ENCODE peak calls at places on chromosome 11, in ten cellular contexts. O, I, H, U, K, R, C, Y, D and N are unnamed samples. For H3K4me1, the result is how much of the 10 kb centered on the place peaks cover.

GRCh38 chr11:116928102-116928777 is 90.8 kb upstream of the APOA1 start:
- DNase-seq in O (no peak), I (peak), H (no peak), U (no peak), K (no peak), R (no peak), C (no peak), Y (no peak), D (peak), N (no peak)

GRCh38 chr11:128535468-128536457 is 51.6 kb downstream of the ETS1 start:
- DNase-seq in O (no peak), I (no peak), H (no peak), U (no peak), K (no peak), R (no peak), C (no peak), Y (no peak), D (no peak), N (no peak)

GRCh38 chr11:47335733-47336132 is 16.8 kb downstream of the MYBPC3 start:
- DNase-seq in O (no peak), I (no peak), H (no peak), U (no peak), K (no peak), R (no peak), C (no peak), Y (peak), D (no peak), N (no peak)

GRCh38 chr11:130087294-130087926 is 17.7 kb downstream of the APLP2 start:
- DNase-seq in O (no peak), I (no peak), H (no peak), U (no peak), K (no peak), R (no peak), C (no peak), Y (no peak), D (no peak), N (no peak)

GRCh38 chr11:64323373-64323772 is 5.5 kb downstream of the PRDX5 start:
- DNase-seq in O (no peak), I (no peak), H (no peak), U (peak), K (no peak), R (no peak), C (no peak), Y (no peak), D (no peak), N (no peak)

GRCh38 chr11:122743949-122744876 is 88.7 kb downstream of the UBASH3B start:
- DNase-seq in O (no peak), I (peak), H (no peak), U (peak), K (no peak), R (no peak), C (no peak), Y (no peak), D (peak), N (peak)

GRCh38 chr11:120182790-120183491 is 27.9 kb upstream of the OAF start:
- DNase-seq in O (no peak), I (no peak), H (peak), U (peak), K (no peak), R (peak), C (no peak), Y (peak), D (no peak), N (no peak)

GRCh38 chr11:65060913-65061408 is 2.6 kb upstream of the NAALADL1 start:
- DNase-seq in O (no peak), I (no peak), H (peak), U (peak), K (peak), R (no peak), C (no peak), Y (no peak), D (no peak), N (no peak)

GRCh38 chr11:118415739-118416068 is 14.3 kb downstream of the ATP5MG start:
- DNase-seq in O (no peak), I (peak), H (peak), U (no peak), K (peak), R (peak), C (peak), Y (no peak), D (no peak), N (peak)

GRCh38 chr11:2932850-2933251 is 3.6 kb upstream of the PHLDA2 start:
- DNase-seq in O (no peak), I (peak), H (no peak), U (peak), K (peak), R (no peak), C (no peak), Y (peak), D (no peak), N (no peak)

GRCh38 chr11:36062796-36063380 is 119.0 kb downstream of the LDLRAD3 start:
- DNase-seq in O (no peak), I (no peak), H (no peak), U (no peak), K (no peak), R (no peak), C (no peak), Y (no peak), D (no peak), N (no peak)

GRCh38 chr11:6900327-6900999 is 8.2 kb upstream of the OR2D2 start:
- DNase-seq in O (no peak), I (no peak), H (peak), U (no peak), K (no peak), R (no peak), C (no peak), Y (no peak), D (no peak), N (no peak)

GRCh38 chr11:74672956-74673895 is 58.0 kb downstream of the CHRDL2 start:
- DNase-seq in O (no peak), I (no peak), H (no peak), U (peak), K (peak), R (peak), C (peak), Y (peak), D (no peak), N (no peak)

GRCh38 chr11:73156686-73157085 is 14.6 kb upstream of the FCHSD2 start:
- DNase-seq in O (no peak), I (no peak), H (no peak), U (no peak), K (no peak), R (no peak), C (no peak), Y (no peak), D (no peak), N (no peak)

GRCh38 chr11:73157141-73158010 is 15.3 kb upstream of the FCHSD2 start:
- DNase-seq in O (no peak), I (no peak), H (no peak), U (peak), K (peak), R (peak), C (no peak), Y (peak), D (no peak), N (no peak)

GRCh38 chr11:73159981-73160777 is 18.1 kb upstream of the FCHSD2 start:
- DNase-seq in O (no peak), I (no peak), H (no peak), U (no peak), K (no peak), R (no peak), C (no peak), Y (no peak), D (no peak), N (no peak)

GRCh38 chr11:73158356-73159051 is 16.4 kb upstream of the FCHSD2 start:
- DNase-seq in O (no peak), I (no peak), H (no peak), U (no peak), K (peak), R (no peak), C (no peak), Y (no peak), D (no peak), N (no peak)

GRCh38 chr11:73159297-73159696 is 17.2 kb upstream of the FCHSD2 start:
- DNase-seq in O (no peak), I (no peak), H (no peak), U (no peak), K (no peak), R (no peak), C (no peak), Y (no peak), D (no peak), N (no peak)
- H3K4me1 ChIP-seq in O (under half), I (under half), H (under half), U (under half), K (under half), R (under half), C (under half), Y (under half), D (under half), N (under half)

DNA sequence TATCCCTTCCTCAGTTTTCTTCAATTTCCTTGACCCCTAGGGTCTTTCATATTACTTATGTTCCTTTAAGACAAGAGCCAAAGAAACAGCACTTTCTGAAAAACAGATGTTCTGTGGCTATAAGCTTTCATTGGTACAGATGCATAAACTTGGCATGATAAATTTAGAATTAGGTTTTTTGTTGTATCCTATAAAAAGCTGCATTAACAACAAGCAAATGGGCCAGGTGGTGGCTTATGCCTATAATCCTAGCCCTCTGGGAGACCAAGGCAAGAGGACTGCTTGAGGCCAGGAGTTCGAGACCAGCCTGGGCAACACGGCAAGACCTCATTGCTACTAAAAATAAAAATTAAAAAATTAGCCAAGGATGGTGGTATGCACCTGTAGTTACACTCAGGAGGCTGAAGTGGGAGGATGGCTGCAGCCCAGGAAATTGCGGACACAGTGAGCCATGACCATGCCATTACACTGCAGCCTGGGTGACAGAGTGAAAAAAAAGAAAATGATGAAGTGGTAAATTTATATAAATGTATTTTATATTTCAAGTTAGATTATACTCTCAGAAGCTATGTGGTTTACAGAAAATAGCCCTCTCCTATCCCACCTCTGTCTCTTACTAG is 18.3 kb downstream of the KMT5B start:
- DNase-seq in O (no peak), I (no peak), H (no peak), U (no peak), K (no peak), R (no peak), C (no peak), Y (no peak), D (no peak), N (no peak)
- H3K4me1 ChIP-seq in O (under half), I (under half), H (under half), U (under half), K (under half), R (half or more), C (under half), Y (under half), D (under half), N (under half)

DNA sequence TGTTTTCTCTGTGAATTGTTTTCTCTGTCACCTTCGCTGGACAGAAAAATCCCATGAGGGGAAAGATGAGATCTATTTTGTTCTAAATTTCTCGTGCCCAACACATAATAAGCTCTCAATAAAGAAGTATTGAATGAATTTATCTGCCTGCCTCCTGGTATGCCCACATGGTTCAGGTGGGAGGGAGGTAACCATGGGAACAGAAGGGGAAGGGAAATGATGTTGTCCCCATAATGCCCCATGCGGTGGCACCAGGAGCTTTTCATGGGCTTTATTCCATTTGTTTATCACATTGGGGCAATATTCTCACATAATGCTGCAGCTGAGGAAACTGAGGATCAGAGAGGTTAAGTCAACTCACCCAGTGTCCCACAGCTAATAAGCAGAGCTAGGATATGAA is 8.7 kb downstream of the USH1C start:
- DNase-seq in O (no peak), I (no peak), H (no peak), U (no peak), K (no peak), R (no peak), C (no peak), Y (no peak), D (no peak), N (no peak)
- H3K4me1 ChIP-seq in O (under half), I (under half), H (under half), U (under half), K (under half), R (under half), C (under half), Y (under half), D (under half), N (under half)

GRCh38 chr11:93738647-93739081 is 2.6 kb downstream of the TAF1D start:
- DNase-seq in O (no peak), I (no peak), H (no peak), U (no peak), K (peak), R (no peak), C (no peak), Y (no peak), D (no peak), N (no peak)
- H3K4me1 ChIP-seq in O (under half), I (half or more), H (under half), U (under half), K (under half), R (under half), C (half or more), Y (under half), D (under half), N (half or more)